ENCODE peak calls at places on chromosomes 5 and 9, in nine cellular contexts. One of them, this sample, is unnamed.

GRCh38 chr5:21791304-21791703 is 1061.8 kb downstream of the CDH12 start:
- DNase-seq in stimulated activated naive B cell treated with anti-CD40 and anti-IgM and Interleukin-4, amounts not matched to agents 10 μg/mL and 1 μg/mL and 100 μg/mL, for 72 hours: no peak
- DNase-seq in HTR-8/SVneo: no peak
- DNase-seq in activated T-cell treated with anti-CD3 and anti-CD28 coated beads, Interleukin-2, amount 50 U/mL, for 72 hours: no peak
- DNase-seq in NCI-H748 treated with DMSO at 0.1 percent for 48 hours: no peak
- DNase-seq in hippocampal formation: no peak
- DNase-seq in ureter: no peak
- DNase-seq in T-helper 1 cell: no peak
- DNase-seq in neural progenitor cell: no peak
- DNase-seq in this sample: no peak

GRCh38 chr9:80553986-80554715 is 982.4 kb downstream of the TLE4 start:
- DNase-seq in T-helper 1 cell: no peak
- DNase-seq in HTR-8/SVneo: no peak
- DNase-seq in neural progenitor cell: no peak
- DNase-seq in NCI-H748 treated with DMSO at 0.1 percent for 48 hours: no peak
- DNase-seq in ureter: no peak
- DNase-seq in activated T-cell treated with anti-CD3 and anti-CD28 coated beads, Interleukin-2, amount 50 U/mL, for 72 hours: no peak
- DNase-seq in hippocampal formation: no peak
- DNase-seq in stimulated activated naive B cell treated with anti-CD40 and anti-IgM and Interleukin-4, amounts not matched to agents 10 μg/mL and 1 μg/mL and 100 μg/mL, for 72 hours: no peak
- DNase-seq in this sample: no peak

GRCh38 chr9:14400658-14400995 is 86.7 kb upstream of the NFIB start:
- DNase-seq in hippocampal formation: peak; percentile 88
- DNase-seq in NCI-H748 treated with DMSO at 0.1 percent for 48 hours: peak; percentile 91
- DNase-seq in activated T-cell treated with anti-CD3 and anti-CD28 coated beads, Interleukin-2, amount 50 U/mL, for 72 hours: no peak
- DNase-seq in HTR-8/SVneo: peak; percentile 8
- DNase-seq in stimulated activated naive B cell treated with anti-CD40 and anti-IgM and Interleukin-4, amounts not matched to agents 10 μg/mL and 1 μg/mL and 100 μg/mL, for 72 hours: no peak
- DNase-seq in T-helper 1 cell: no peak
- DNase-seq in neural progenitor cell: peak; percentile 63
- DNase-seq in ureter: peak; percentile 49
- DNase-seq in this sample: no peak

GRCh38 chr9:79736051-79736450 is 164.3 kb downstream of the TLE4 start:
- DNase-seq in HTR-8/SVneo: no peak
- DNase-seq in neural progenitor cell: no peak
- DNase-seq in T-helper 1 cell: no peak
- DNase-seq in activated T-cell treated with anti-CD3 and anti-CD28 coated beads, Interleukin-2, amount 50 U/mL, for 72 hours: no peak
- DNase-seq in stimulated activated naive B cell treated with anti-CD40 and anti-IgM and Interleukin-4, amounts not matched to agents 10 μg/mL and 1 μg/mL and 100 μg/mL, for 72 hours: no peak
- DNase-seq in ureter: no peak
- DNase-seq in hippocampal formation: no peak
- DNase-seq in NCI-H748 treated with DMSO at 0.1 percent for 48 hours: no peak
- DNase-seq in this sample: no peak

GRCh38 chr5:156186760-156187159 is 140.2 kb upstream of the SGCD start:
- DNase-seq in HTR-8/SVneo: no peak
- DNase-seq in neural progenitor cell: no peak
- DNase-seq in stimulated activated naive B cell treated with anti-CD40 and anti-IgM and Interleukin-4, amounts not matched to agents 10 μg/mL and 1 μg/mL and 100 μg/mL, for 72 hours: no peak
- DNase-seq in hippocampal formation: no peak
- DNase-seq in NCI-H748 treated with DMSO at 0.1 percent for 48 hours: no peak
- DNase-seq in T-helper 1 cell: no peak
- DNase-seq in activated T-cell treated with anti-CD3 and anti-CD28 coated beads, Interleukin-2, amount 50 U/mL, for 72 hours: no peak
- DNase-seq in ureter: no peak
- DNase-seq in this sample: no peak

GRCh38 chr5:99060306-99061261 is 131.8 kb upstream of the CHD1 start:
- DNase-seq in HTR-8/SVneo: peak; percentile 54
- DNase-seq in stimulated activated naive B cell treated with anti-CD40 and anti-IgM and Interleukin-4, amounts not matched to agents 10 μg/mL and 1 μg/mL and 100 μg/mL, for 72 hours: peak; percentile 67
- DNase-seq in neural progenitor cell: peak; percentile 71
- DNase-seq in ureter: peak; percentile 83
- DNase-seq in T-helper 1 cell: peak; percentile 77
- DNase-seq in NCI-H748 treated with DMSO at 0.1 percent for 48 hours: peak; percentile 59
- DNase-seq in hippocampal formation: peak; percentile 35
- DNase-seq in activated T-cell treated with anti-CD3 and anti-CD28 coated beads, Interleukin-2, amount 50 U/mL, for 72 hours: peak; percentile 81
- DNase-seq in this sample: no peak

GRCh38 chr5:64603676-64604075 is 86.6 kb upstream of the SHISAL2B start:
- DNase-seq in stimulated activated naive B cell treated with anti-CD40 and anti-IgM and Interleukin-4, amounts not matched to agents 10 μg/mL and 1 μg/mL and 100 μg/mL, for 72 hours: no peak
- DNase-seq in neural progenitor cell: no peak
- DNase-seq in HTR-8/SVneo: no peak
- DNase-seq in NCI-H748 treated with DMSO at 0.1 percent for 48 hours: no peak
- DNase-seq in hippocampal formation: no peak
- DNase-seq in ureter: no peak
- DNase-seq in T-helper 1 cell: no peak
- DNase-seq in activated T-cell treated with anti-CD3 and anti-CD28 coated beads, Interleukin-2, amount 50 U/mL, for 72 hours: no peak
- DNase-seq in this sample: no peak

GRCh38 chr5:56145106-56145505 is 88.0 kb downstream of the ANKRD55 start:
- DNase-seq in ureter: no peak
- DNase-seq in activated T-cell treated with anti-CD3 and anti-CD28 coated beads, Interleukin-2, amount 50 U/mL, for 72 hours: no peak
- DNase-seq in hippocampal formation: no peak
- DNase-seq in neural progenitor cell: no peak
- DNase-seq in NCI-H748 treated with DMSO at 0.1 percent for 48 hours: no peak
- DNase-seq in stimulated activated naive B cell treated with anti-CD40 and anti-IgM and Interleukin-4, amounts not matched to agents 10 μg/mL and 1 μg/mL and 100 μg/mL, for 72 hours: no peak
- DNase-seq in HTR-8/SVneo: no peak
- DNase-seq in T-helper 1 cell: no peak
- DNase-seq in this sample: no peak

GRCh38 chr5:151378616-151379015 is 31.3 kb upstream of the SLC36A2 start:
- DNase-seq in hippocampal formation: no peak
- DNase-seq in HTR-8/SVneo: no peak
- DNase-seq in activated T-cell treated with anti-CD3 and anti-CD28 coated beads, Interleukin-2, amount 50 U/mL, for 72 hours: no peak
- DNase-seq in neural progenitor cell: no peak
- DNase-seq in NCI-H748 treated with DMSO at 0.1 percent for 48 hours: no peak
- DNase-seq in T-helper 1 cell: no peak
- DNase-seq in ureter: no peak
- DNase-seq in stimulated activated naive B cell treated with anti-CD40 and anti-IgM and Interleukin-4, amounts not matched to agents 10 μg/mL and 1 μg/mL and 100 μg/mL, for 72 hours: no peak
- DNase-seq in this sample: no peak

GRCh38 chr9:77648458-77649108 is 461 bp upstream of the GNA14 start:
- DNase-seq in T-helper 1 cell: no peak
- DNase-seq in NCI-H748 treated with DMSO at 0.1 percent for 48 hours: peak; percentile 30
- DNase-seq in hippocampal formation: peak; percentile 29
- DNase-seq in activated T-cell treated with anti-CD3 and anti-CD28 coated beads, Interleukin-2, amount 50 U/mL, for 72 hours: peak; percentile 7
- DNase-seq in stimulated activated naive B cell treated with anti-CD40 and anti-IgM and Interleukin-4, amounts not matched to agents 10 μg/mL and 1 μg/mL and 100 μg/mL, for 72 hours: no peak
- DNase-seq in HTR-8/SVneo: no peak
- DNase-seq in ureter: peak; percentile 64
- DNase-seq in neural progenitor cell: peak; percentile 34
- DNase-seq in this sample: no peak

GRCh38 chr5:96157841-96158291 is 196.2 kb upstream of the ELL2 start:
- DNase-seq in neural progenitor cell: no peak
- DNase-seq in HTR-8/SVneo: no peak
- DNase-seq in hippocampal formation: no peak
- DNase-seq in T-helper 1 cell: no peak
- DNase-seq in NCI-H748 treated with DMSO at 0.1 percent for 48 hours: no peak
- DNase-seq in activated T-cell treated with anti-CD3 and anti-CD28 coated beads, Interleukin-2, amount 50 U/mL, for 72 hours: no peak
- DNase-seq in ureter: no peak
- DNase-seq in stimulated activated naive B cell treated with anti-CD40 and anti-IgM and Interleukin-4, amounts not matched to agents 10 μg/mL and 1 μg/mL and 100 μg/mL, for 72 hours: no peak
- DNase-seq in this sample: no peak

GRCh38 chr9:121294866-121295661 is 27.1 kb downstream of the GSN start:
- DNase-seq in NCI-H748 treated with DMSO at 0.1 percent for 48 hours: no peak
- DNase-seq in activated T-cell treated with anti-CD3 and anti-CD28 coated beads, Interleukin-2, amount 50 U/mL, for 72 hours: no peak
- DNase-seq in hippocampal formation: peak; percentile 73
- DNase-seq in HTR-8/SVneo: no peak
- DNase-seq in ureter: no peak
- DNase-seq in stimulated activated naive B cell treated with anti-CD40 and anti-IgM and Interleukin-4, amounts not matched to agents 10 μg/mL and 1 μg/mL and 100 μg/mL, for 72 hours: no peak
- DNase-seq in T-helper 1 cell: no peak
- DNase-seq in neural progenitor cell: no peak
- DNase-seq in this sample: no peak

GRCh38 chr5:177134653-177135225 is 1.2 kb downstream of the NSD1 start:
- DNase-seq in hippocampal formation: no peak
- DNase-seq in neural progenitor cell: no peak
- DNase-seq in HTR-8/SVneo: no peak
- DNase-seq in NCI-H748 treated with DMSO at 0.1 percent for 48 hours: no peak
- DNase-seq in T-helper 1 cell: no peak
- DNase-seq in activated T-cell treated with anti-CD3 and anti-CD28 coated beads, Interleukin-2, amount 50 U/mL, for 72 hours: no peak
- DNase-seq in ureter: no peak
- DNase-seq in stimulated activated naive B cell treated with anti-CD40 and anti-IgM and Interleukin-4, amounts not matched to agents 10 μg/mL and 1 μg/mL and 100 μg/mL, for 72 hours: no peak
- DNase-seq in this sample: no peak

GRCh38 chr5:177378884-177379883 is 5.0 kb upstream of the SLC34A1 start:
- DNase-seq in HTR-8/SVneo: peak; percentile 38
- DNase-seq in T-helper 1 cell: no peak
- DNase-seq in stimulated activated naive B cell treated with anti-CD40 and anti-IgM and Interleukin-4, amounts not matched to agents 10 μg/mL and 1 μg/mL and 100 μg/mL, for 72 hours: no peak
- DNase-seq in activated T-cell treated with anti-CD3 and anti-CD28 coated beads, Interleukin-2, amount 50 U/mL, for 72 hours: peak; percentile 54
- DNase-seq in NCI-H748 treated with DMSO at 0.1 percent for 48 hours: no peak
- DNase-seq in ureter: no peak
- DNase-seq in hippocampal formation: no peak
- DNase-seq in neural progenitor cell: no peak
- DNase-seq in this sample: no peak

GRCh38 chr5:92364986-92365550 is 982.0 kb upstream of the ARRDC3 start:
- DNase-seq in ureter: no peak
- DNase-seq in stimulated activated naive B cell treated with anti-CD40 and anti-IgM and Interleukin-4, amounts not matched to agents 10 μg/mL and 1 μg/mL and 100 μg/mL, for 72 hours: no peak
- DNase-seq in neural progenitor cell: no peak
- DNase-seq in HTR-8/SVneo: no peak
- DNase-seq in hippocampal formation: peak; percentile 53
- DNase-seq in activated T-cell treated with anti-CD3 and anti-CD28 coated beads, Interleukin-2, amount 50 U/mL, for 72 hours: no peak
- DNase-seq in NCI-H748 treated with DMSO at 0.1 percent for 48 hours: no peak
- DNase-seq in T-helper 1 cell: no peak
- DNase-seq in this sample: no peak

GRCh38 chr5:141369994-141370848 is at the start of gene PCDHGB3:
- DNase-seq in stimulated activated naive B cell treated with anti-CD40 and anti-IgM and Interleukin-4, amounts not matched to agents 10 μg/mL and 1 μg/mL and 100 μg/mL, for 72 hours: no peak
- DNase-seq in HTR-8/SVneo: no peak
- DNase-seq in ureter: no peak
- DNase-seq in neural progenitor cell: no peak
- DNase-seq in T-helper 1 cell: no peak
- DNase-seq in activated T-cell treated with anti-CD3 and anti-CD28 coated beads, Interleukin-2, amount 50 U/mL, for 72 hours: peak; percentile 41
- DNase-seq in hippocampal formation: no peak
- DNase-seq in NCI-H748 treated with DMSO at 0.1 percent for 48 hours: no peak
- DNase-seq in this sample: no peak

GRCh38 chr5:149870697-149871096 is 73.9 kb downstream of the PDE6A start:
- DNase-seq in neural progenitor cell: no peak
- DNase-seq in activated T-cell treated with anti-CD3 and anti-CD28 coated beads, Interleukin-2, amount 50 U/mL, for 72 hours: no peak
- DNase-seq in HTR-8/SVneo: no peak
- DNase-seq in hippocampal formation: no peak
- DNase-seq in ureter: no peak
- DNase-seq in NCI-H748 treated with DMSO at 0.1 percent for 48 hours: no peak
- DNase-seq in T-helper 1 cell: no peak
- DNase-seq in stimulated activated naive B cell treated with anti-CD40 and anti-IgM and Interleukin-4, amounts not matched to agents 10 μg/mL and 1 μg/mL and 100 μg/mL, for 72 hours: no peak
- DNase-seq in this sample: no peak

GRCh38 chr5:59660737-59661136 is 232.8 kb downstream of the PDE4D start:
- DNase-seq in neural progenitor cell: no peak
- DNase-seq in NCI-H748 treated with DMSO at 0.1 percent for 48 hours: peak; percentile 35
- DNase-seq in hippocampal formation: peak; percentile 57
- DNase-seq in ureter: no peak
- DNase-seq in HTR-8/SVneo: no peak
- DNase-seq in stimulated activated naive B cell treated with anti-CD40 and anti-IgM and Interleukin-4, amounts not matched to agents 10 μg/mL and 1 μg/mL and 100 μg/mL, for 72 hours: no peak
- DNase-seq in activated T-cell treated with anti-CD3 and anti-CD28 coated beads, Interleukin-2, amount 50 U/mL, for 72 hours: no peak
- DNase-seq in T-helper 1 cell: no peak
- DNase-seq in this sample: no peak

GRCh38 chr9:107176701-107177100 is 106.4 kb upstream of the RAD23B start:
- DNase-seq in neural progenitor cell: no peak
- DNase-seq in HTR-8/SVneo: no peak
- DNase-seq in ureter: no peak
- DNase-seq in NCI-H748 treated with DMSO at 0.1 percent for 48 hours: no peak
- DNase-seq in hippocampal formation: no peak
- DNase-seq in T-helper 1 cell: no peak
- DNase-seq in stimulated activated naive B cell treated with anti-CD40 and anti-IgM and Interleukin-4, amounts not matched to agents 10 μg/mL and 1 μg/mL and 100 μg/mL, for 72 hours: no peak
- DNase-seq in activated T-cell treated with anti-CD3 and anti-CD28 coated beads, Interleukin-2, amount 50 U/mL, for 72 hours: no peak
- DNase-seq in this sample: no peak

This sample was measured in esophagus muscularis mucosa.